ENCODE peak calls at places on chromosomes 13 and 19, in five cellular contexts. One of them, this sample, is unnamed.

GRCh38 chr13:79810671-79811070 is 329.7 kb downstream of the NDFIP2 start:
- DNase-seq in heart left ventricle: no peak
- DNase-seq in upper lobe of left lung: no peak
- DNase-seq in tibial nerve: no peak
- DNase-seq in upper lobe of right lung: no peak
- DNase-seq in this sample: no peak

GRCh38 chr19:49558591-49558990 is 21.8 kb downstream of the NOSIP start:
- DNase-seq in upper lobe of left lung: no peak
- DNase-seq in tibial nerve: no peak
- DNase-seq in upper lobe of right lung: no peak
- DNase-seq in heart left ventricle: no peak
- DNase-seq in this sample: no peak

GRCh38 chr13:111666377-111666776 is 345.9 kb downstream of the TEX29 start:
- DNase-seq in upper lobe of left lung: no peak
- DNase-seq in heart left ventricle: no peak
- DNase-seq in tibial nerve: no peak
- DNase-seq in upper lobe of right lung: no peak
- DNase-seq in this sample: no peak

GRCh38 chr13:113367020-113367560 is 3.2 kb upstream of the GRTP1 start:
- DNase-seq in tibial nerve: no peak
- DNase-seq in heart left ventricle: no peak
- DNase-seq in upper lobe of left lung: no peak
- DNase-seq in upper lobe of right lung: no peak
- DNase-seq in this sample: no peak

GRCh38 chr19:579111-579841 is 6.9 kb downstream of the BSG start:
- DNase-seq in heart left ventricle: no peak
- DNase-seq in upper lobe of right lung: no peak
- DNase-seq in tibial nerve: no peak
- DNase-seq in upper lobe of left lung: peak; percentile 78
- DNase-seq in this sample: peak; percentile 71

GRCh38 chr13:26985285-26985878 is 186.2 kb downstream of the USP12 start:
- DNase-seq in heart left ventricle: peak; percentile 66
- DNase-seq in upper lobe of left lung: no peak
- DNase-seq in tibial nerve: peak; percentile 93
- DNase-seq in upper lobe of right lung: no peak
- DNase-seq in this sample: no peak

GRCh38 chr19:19750131-19750841 is 17.4 kb upstream of the ZNF14 start:
- DNase-seq in upper lobe of left lung: peak; percentile 59
- DNase-seq in heart left ventricle: no peak
- DNase-seq in tibial nerve: no peak
- DNase-seq in upper lobe of right lung: no peak
- DNase-seq in this sample: peak; percentile 61

GRCh38 chr19:51316688-51317087 is 5.2 kb downstream of the IGLON5 start:
- DNase-seq in heart left ventricle: no peak
- DNase-seq in upper lobe of right lung: no peak
- DNase-seq in tibial nerve: no peak
- DNase-seq in upper lobe of left lung: no peak
- DNase-seq in this sample: no peak

GRCh38 chr13:39676315-39676876 is 20.9 kb downstream of the COG6 start:
- DNase-seq in tibial nerve: peak; percentile 73
- DNase-seq in upper lobe of left lung: no peak
- DNase-seq in upper lobe of right lung: no peak
- DNase-seq in heart left ventricle: no peak
- DNase-seq in this sample: no peak

GRCh38 chr13:37667631-37668161 is 69.1 kb upstream of the POSTN start:
- DNase-seq in upper lobe of right lung: no peak
- DNase-seq in tibial nerve: no peak
- DNase-seq in upper lobe of left lung: no peak
- DNase-seq in heart left ventricle: no peak
- DNase-seq in this sample: no peak

GRCh38 chr13:113918580-113918979 is 54.7 kb upstream of the GAS6 start:
- DNase-seq in upper lobe of left lung: no peak
- DNase-seq in upper lobe of right lung: no peak
- DNase-seq in tibial nerve: no peak
- DNase-seq in heart left ventricle: no peak
- DNase-seq in this sample: no peak

GRCh38 chr19:39506944-39507714 is 7.8 kb upstream of the SELENOV start:
- DNase-seq in tibial nerve: no peak
- DNase-seq in upper lobe of right lung: no peak
- DNase-seq in heart left ventricle: peak; percentile 32
- DNase-seq in upper lobe of left lung: peak; percentile 88
- DNase-seq in this sample: no peak

GRCh38 chr19:51698296-51698695 is 5.2 kb downstream of the SPACA6 start:
- DNase-seq in upper lobe of right lung: no peak
- DNase-seq in heart left ventricle: no peak
- DNase-seq in tibial nerve: no peak
- DNase-seq in upper lobe of left lung: no peak
- DNase-seq in this sample: no peak

GRCh38 chr13:37058801-37059135 is 720 bp downstream of the SUPT20H start:
- DNase-seq in heart left ventricle: peak; percentile 33
- DNase-seq in upper lobe of right lung: no peak
- DNase-seq in tibial nerve: no peak
- DNase-seq in upper lobe of left lung: no peak
- DNase-seq in this sample: no peak

GRCh38 chr13:76976488-76976887 is 15.4 kb upstream of the CLN5 start:
- DNase-seq in upper lobe of left lung: no peak
- DNase-seq in upper lobe of right lung: no peak
- DNase-seq in tibial nerve: no peak
- DNase-seq in heart left ventricle: no peak
- DNase-seq in this sample: no peak

GRCh38 chr13:51955281-51955771 is 55.9 kb downstream of the ATP7B start:
- DNase-seq in upper lobe of right lung: no peak
- DNase-seq in tibial nerve: no peak
- DNase-seq in heart left ventricle: no peak
- DNase-seq in upper lobe of left lung: no peak
- DNase-seq in this sample: no peak

GRCh38 chr19:46716013-46716671 is 772 bp downstream of the PRKD2 start:
- DNase-seq in upper lobe of left lung: no peak
- DNase-seq in upper lobe of right lung: no peak
- DNase-seq in heart left ventricle: no peak
- DNase-seq in tibial nerve: no peak
- DNase-seq in this sample: peak; percentile 69

GRCh38 chr19:50515168-50515561 is 1.5 kb upstream of the ASPDH start:
- DNase-seq in tibial nerve: no peak
- DNase-seq in upper lobe of right lung: no peak
- DNase-seq in upper lobe of left lung: no peak
- DNase-seq in heart left ventricle: no peak
- DNase-seq in this sample: peak; percentile 72

GRCh38 chr19:52214241-52214640 is 24.4 kb downstream of the PPP2R1A start:
- DNase-seq in tibial nerve: no peak
- DNase-seq in upper lobe of left lung: no peak
- DNase-seq in heart left ventricle: no peak
- DNase-seq in upper lobe of right lung: no peak
- DNase-seq in this sample: peak; percentile 39

GRCh38 chr13:74132152-74132767 is 1.9 kb downstream of the KLF12 start:
- DNase-seq in tibial nerve: no peak
- DNase-seq in heart left ventricle: no peak
- DNase-seq in upper lobe of left lung: no peak
- DNase-seq in upper lobe of right lung: no peak
- DNase-seq in this sample: no peak

GRCh38 chr13:109644069-109644750 is 142.2 kb downstream of the IRS2 start:
- DNase-seq in heart left ventricle: no peak
- DNase-seq in upper lobe of left lung: no peak
- DNase-seq in tibial nerve: no peak
- DNase-seq in upper lobe of right lung: no peak
- DNase-seq in this sample: no peak

GRCh38 chr13:23020246-23020843 is 160.4 kb upstream of the SGCG start:
- DNase-seq in tibial nerve: peak; percentile 76
- DNase-seq in heart left ventricle: peak; percentile 39
- DNase-seq in upper lobe of left lung: no peak
- DNase-seq in upper lobe of right lung: no peak
- DNase-seq in this sample: no peak

DNA sequence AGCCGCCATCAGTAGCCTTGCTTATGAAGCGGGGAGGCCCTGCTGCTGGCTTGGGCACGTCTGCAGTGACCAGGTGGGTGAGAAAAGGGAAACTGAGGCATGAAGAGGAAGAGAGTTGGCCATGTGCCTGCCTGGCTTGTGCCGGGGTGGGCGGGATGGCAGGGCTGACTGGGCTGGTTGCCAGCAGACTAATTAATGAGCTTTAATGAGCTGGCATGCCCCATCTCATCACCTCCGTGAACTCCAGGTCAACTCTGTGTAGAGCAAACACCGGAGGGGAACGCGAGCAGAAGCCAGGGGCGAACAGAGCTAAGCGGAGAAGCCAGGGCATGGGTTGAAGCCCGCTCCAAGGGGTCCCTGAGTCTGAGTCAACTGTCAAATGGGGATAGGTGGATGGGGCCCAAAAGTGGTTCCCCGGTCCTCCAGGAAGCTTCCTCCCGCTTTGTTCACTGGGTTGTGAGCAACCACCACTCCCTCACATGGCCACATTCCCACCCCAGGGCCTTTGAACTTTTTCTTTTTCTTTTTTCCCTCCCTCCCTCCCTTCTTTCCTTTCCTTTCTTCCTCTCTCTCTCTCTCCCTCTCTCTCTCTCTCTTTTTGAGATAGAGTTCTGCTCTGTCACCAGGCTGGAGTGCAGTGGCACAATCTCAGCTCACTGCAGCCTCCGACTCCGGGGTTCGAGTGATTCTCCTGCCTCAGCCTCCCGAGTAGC is 8.7 kb downstream of the NR2F6 start:
- DNase-seq in upper lobe of left lung: no peak
- DNase-seq in heart left ventricle: no peak
- DNase-seq in tibial nerve: no peak
- DNase-seq in upper lobe of right lung: no peak
- DNase-seq in this sample: no peak
- H3K4me1 ChIP-seq in upper lobe of left lung: peaks cover 40% of the 10 kb centered on the region
- H3K4me1 ChIP-seq in heart left ventricle: peaks cover 35% of the 10 kb centered on the region
- H3K4me1 ChIP-seq in tibial nerve: peaks cover 40% of the 10 kb centered on the region
- H3K4me1 ChIP-seq in upper lobe of right lung: peaks cover 22% of the 10 kb centered on the region
- H3K4me1 ChIP-seq in this sample: no peaks in the 10 kb centered on the region

DNA sequence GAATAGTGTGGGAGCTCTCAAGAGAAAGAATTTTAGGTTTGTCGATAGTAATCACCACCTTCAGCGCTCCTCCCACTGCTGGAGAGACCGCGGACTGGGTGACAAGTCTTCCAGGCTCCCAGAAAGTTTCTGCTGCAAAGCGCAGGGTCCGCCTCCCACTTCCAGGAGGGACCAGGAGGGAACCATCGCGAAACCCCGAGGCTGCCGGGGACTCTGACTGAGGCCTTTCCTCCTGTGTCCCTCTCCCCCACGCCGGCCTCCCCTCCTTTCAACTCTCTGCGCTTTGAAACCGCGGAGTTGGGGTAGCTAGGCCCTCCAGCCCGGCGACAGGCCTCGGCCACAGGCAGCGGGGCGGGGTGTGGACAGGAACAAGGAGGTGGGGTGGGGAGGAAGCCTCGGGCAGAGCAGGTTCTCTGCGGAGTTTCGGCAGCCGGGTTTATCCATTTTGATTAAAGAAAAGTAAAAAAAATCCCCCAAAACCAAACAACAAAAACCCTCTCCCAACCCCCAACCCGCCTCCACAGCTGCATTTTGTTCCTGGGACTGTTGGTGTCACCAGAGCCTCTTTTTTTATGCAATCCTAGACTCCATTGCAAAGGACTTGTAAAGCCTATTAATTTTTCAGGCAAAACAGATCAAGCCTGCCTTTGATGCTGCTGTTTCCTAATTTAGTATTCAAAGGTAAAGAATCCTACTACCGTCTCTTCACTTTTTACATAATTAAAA is 157.2 kb downstream of the TM9SF2 start:
- DNase-seq in tibial nerve: peak; percentile 29
- DNase-seq in upper lobe of right lung: peak; percentile 81
- DNase-seq in heart left ventricle: peak; percentile 63
- DNase-seq in upper lobe of left lung: peak; percentile 86
- DNase-seq in this sample: peak; percentile 67
- H3K4me3 ChIP-seq in tibial nerve: peak overlapping the region; percentile 55
- H3K4me3 ChIP-seq in upper lobe of right lung: peak overlapping the region; percentile 61
- H3K4me3 ChIP-seq in heart left ventricle: peak overlapping the region; percentile 59
- H3K4me3 ChIP-seq in upper lobe of left lung: peak overlapping the region; percentile 45
- H3K4me3 ChIP-seq in this sample: peak overlapping the region; percentile 5

GRCh38 chr19:53538378-53539109 is 599 bp downstream of the ZNF331 start:
- DNase-seq in upper lobe of right lung: no peak
- DNase-seq in tibial nerve: no peak
- DNase-seq in upper lobe of left lung: no peak
- DNase-seq in heart left ventricle: no peak
- DNase-seq in this sample: no peak

GRCh38 chr19:53536223-53536543 is 1.8 kb upstream of the ZNF331 start:
- DNase-seq in upper lobe of left lung: no peak
- DNase-seq in tibial nerve: no peak
- DNase-seq in upper lobe of right lung: no peak
- DNase-seq in heart left ventricle: no peak
- DNase-seq in this sample: no peak

GRCh38 chr19:53540091-53540490 is 2.1 kb downstream of the ZNF331 start:
- DNase-seq in tibial nerve: no peak
- DNase-seq in upper lobe of right lung: no peak
- DNase-seq in heart left ventricle: no peak
- DNase-seq in upper lobe of left lung: no peak
- DNase-seq in this sample: no peak

GRCh38 chr19:53537126-53537522 is 821 bp upstream of the ZNF331 start:
- DNase-seq in heart left ventricle: no peak
- DNase-seq in upper lobe of right lung: no peak
- DNase-seq in tibial nerve: no peak
- DNase-seq in upper lobe of left lung: no peak
- DNase-seq in this sample: no peak

DNA sequence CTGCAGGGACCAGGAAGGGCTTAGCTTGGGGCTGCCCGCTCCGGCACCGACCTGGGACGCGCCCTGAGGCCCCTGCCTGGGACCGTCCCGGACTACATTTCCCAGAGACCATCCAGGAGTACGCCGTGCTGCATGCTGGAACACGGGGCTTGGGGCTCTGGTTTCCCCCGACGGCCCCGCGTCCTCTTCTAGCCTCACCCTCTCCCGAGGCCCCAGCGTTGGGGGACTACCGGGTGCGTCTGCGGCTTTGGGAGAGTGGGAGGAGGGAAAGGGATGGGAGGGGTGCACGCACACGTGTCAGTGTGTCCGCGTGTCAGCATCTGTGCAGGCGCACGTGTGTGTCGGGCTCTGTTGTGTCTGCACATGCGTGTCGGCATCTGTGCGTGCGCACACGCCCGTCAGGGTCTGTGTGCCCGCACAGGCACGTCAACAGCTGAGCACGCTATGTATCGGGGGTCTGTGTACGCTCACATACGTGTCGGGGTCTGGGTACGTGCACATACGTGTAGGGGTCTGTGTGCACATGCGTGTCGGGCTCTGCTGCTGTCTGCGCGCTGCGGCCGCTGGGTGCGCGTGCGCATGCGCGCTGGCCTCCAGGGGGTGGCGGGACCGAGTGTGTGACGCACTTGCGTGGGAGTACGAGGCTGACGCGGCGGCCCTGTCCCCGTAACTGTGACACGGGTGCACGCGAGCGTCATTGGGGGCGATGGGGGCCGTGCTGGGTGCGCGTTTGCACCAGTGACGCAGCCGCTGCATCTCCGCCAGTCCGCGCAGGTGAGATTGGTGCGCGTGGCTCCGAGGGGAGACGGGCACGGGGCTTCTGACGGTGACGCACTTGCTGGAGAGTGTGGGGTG is at the start of gene ZNF331:
- DNase-seq in upper lobe of right lung: peak; percentile 93
- DNase-seq in heart left ventricle: peak; percentile 87
- DNase-seq in upper lobe of left lung: peak; percentile 97
- DNase-seq in tibial nerve: peak; percentile 68
- DNase-seq in this sample: peak; percentile 95
- H3K4me1 ChIP-seq in upper lobe of right lung: no peaks in the 10 kb centered on the region
- H3K4me1 ChIP-seq in heart left ventricle: no peaks in the 10 kb centered on the region
- H3K4me1 ChIP-seq in upper lobe of left lung: no peaks in the 10 kb centered on the region
- H3K4me1 ChIP-seq in tibial nerve: peaks cover 5% of the 10 kb centered on the region
- H3K4me1 ChIP-seq in this sample: no peaks in the 10 kb centered on the region

GRCh38 chr13:97978661-97979450 is 25.4 kb downstream of the IPO5 start:
- DNase-seq in tibial nerve: no peak
- DNase-seq in heart left ventricle: no peak
- DNase-seq in upper lobe of left lung: no peak
- DNase-seq in upper lobe of right lung: no peak
- DNase-seq in this sample: no peak
- H3K4me3 ChIP-seq in tibial nerve: no peak overlapping the region
- H3K4me3 ChIP-seq in heart left ventricle: no peak overlapping the region
- H3K4me3 ChIP-seq in upper lobe of left lung: no peak overlapping the region
- H3K4me3 ChIP-seq in upper lobe of right lung: no peak overlapping the region
- H3K4me3 ChIP-seq in this sample: no peak overlapping the region